ENCODE peak calls at places on chromosomes 7 and 10, in ten cellular contexts. One of them, this sample, is unnamed.

GRCh38 chr7:38840736-38841460 is 68.1 kb downstream of the VPS41 start:
- DNase-seq in NB4: no peak
- DNase-seq in Peyer's patch: no peak
- DNase-seq in ovary: no peak
- DNase-seq in heart left ventricle: no peak
- DNase-seq in H54: peak
- DNase-seq in prostate gland: peak
- DNase-seq in tibial nerve: no peak
- DNase-seq in transverse colon: no peak
- DNase-seq in IMR-90: peak
- DNase-seq in this sample: no peak

GRCh38 chr10:88499569-88500470 is 83.3 kb downstream of the RNLS start:
- DNase-seq in IMR-90: peak
- DNase-seq in heart left ventricle: no peak
- DNase-seq in ovary: no peak
- DNase-seq in prostate gland: no peak
- DNase-seq in tibial nerve: no peak
- DNase-seq in H54: peak
- DNase-seq in transverse colon: no peak
- DNase-seq in Peyer's patch: no peak
- DNase-seq in NB4: no peak
- DNase-seq in this sample: peak

GRCh38 chr7:134676743-134677142 is 30.1 kb downstream of the BPGM start:
- DNase-seq in transverse colon: no peak
- DNase-seq in Peyer's patch: no peak
- DNase-seq in H54: no peak
- DNase-seq in ovary: no peak
- DNase-seq in NB4: no peak
- DNase-seq in prostate gland: no peak
- DNase-seq in heart left ventricle: no peak
- DNase-seq in tibial nerve: no peak
- DNase-seq in IMR-90: no peak
- DNase-seq in this sample: no peak

GRCh38 chr10:71970331-71970730 is 6.1 kb downstream of the CHST3 start:
- DNase-seq in NB4: peak
- DNase-seq in transverse colon: no peak
- DNase-seq in IMR-90: no peak
- DNase-seq in Peyer's patch: no peak
- DNase-seq in ovary: no peak
- DNase-seq in heart left ventricle: no peak
- DNase-seq in H54: peak
- DNase-seq in tibial nerve: peak
- DNase-seq in prostate gland: peak
- DNase-seq in this sample: no peak

GRCh38 chr10:97762816-97763215 is 9.0 kb downstream of the SFRP5 start:
- DNase-seq in IMR-90: no peak
- DNase-seq in prostate gland: no peak
- DNase-seq in H54: no peak
- DNase-seq in tibial nerve: peak
- DNase-seq in NB4: no peak
- DNase-seq in ovary: no peak
- DNase-seq in Peyer's patch: no peak
- DNase-seq in heart left ventricle: no peak
- DNase-seq in transverse colon: no peak
- DNase-seq in this sample: no peak

GRCh38 chr10:2915412-2915811 is 151.9 kb upstream of the PFKP start:
- DNase-seq in heart left ventricle: no peak
- DNase-seq in ovary: no peak
- DNase-seq in Peyer's patch: no peak
- DNase-seq in NB4: no peak
- DNase-seq in tibial nerve: no peak
- DNase-seq in IMR-90: no peak
- DNase-seq in prostate gland: no peak
- DNase-seq in transverse colon: no peak
- DNase-seq in H54: no peak
- DNase-seq in this sample: no peak

GRCh38 chr7:90657481-90657880 is 61.4 kb downstream of the CDK14 start:
- DNase-seq in H54: no peak
- DNase-seq in prostate gland: no peak
- DNase-seq in NB4: no peak
- DNase-seq in tibial nerve: no peak
- DNase-seq in ovary: no peak
- DNase-seq in IMR-90: no peak
- DNase-seq in transverse colon: no peak
- DNase-seq in heart left ventricle: no peak
- DNase-seq in Peyer's patch: no peak
- DNase-seq in this sample: no peak

GRCh38 chr10:68327889-68328786 is 3.7 kb upstream of the HNRNPH3 start:
- DNase-seq in IMR-90: peak
- DNase-seq in heart left ventricle: no peak
- DNase-seq in tibial nerve: no peak
- DNase-seq in prostate gland: no peak
- DNase-seq in transverse colon: no peak
- DNase-seq in NB4: peak
- DNase-seq in ovary: no peak
- DNase-seq in Peyer's patch: no peak
- DNase-seq in H54: peak
- DNase-seq in this sample: no peak

GRCh38 chr10:2244476-2244875 is 507.2 kb upstream of the ADARB2 start:
- DNase-seq in IMR-90: no peak
- DNase-seq in NB4: no peak
- DNase-seq in tibial nerve: no peak
- DNase-seq in Peyer's patch: no peak
- DNase-seq in prostate gland: no peak
- DNase-seq in heart left ventricle: no peak
- DNase-seq in transverse colon: no peak
- DNase-seq in ovary: no peak
- DNase-seq in H54: no peak
- DNase-seq in this sample: no peak

GRCh38 chr7:45591101-45591906 is 17.1 kb downstream of the ADCY1 start:
- DNase-seq in prostate gland: no peak
- DNase-seq in tibial nerve: no peak
- DNase-seq in Peyer's patch: no peak
- DNase-seq in IMR-90: no peak
- DNase-seq in transverse colon: no peak
- DNase-seq in NB4: no peak
- DNase-seq in heart left ventricle: peak
- DNase-seq in ovary: no peak
- DNase-seq in H54: no peak
- DNase-seq in this sample: no peak

GRCh38 chr7:135326636-135327280 is 93.1 kb downstream of the STRA8 start:
- DNase-seq in Peyer's patch: no peak
- DNase-seq in H54: no peak
- DNase-seq in heart left ventricle: no peak
- DNase-seq in tibial nerve: no peak
- DNase-seq in transverse colon: no peak
- DNase-seq in prostate gland: no peak
- DNase-seq in IMR-90: peak
- DNase-seq in ovary: no peak
- DNase-seq in NB4: no peak
- DNase-seq in this sample: no peak

GRCh38 chr7:55961994-55962393 is 2.4 kb upstream of the NIPSNAP2 start:
- DNase-seq in H54: no peak
- DNase-seq in transverse colon: no peak
- DNase-seq in prostate gland: no peak
- DNase-seq in NB4: no peak
- DNase-seq in ovary: no peak
- DNase-seq in tibial nerve: no peak
- DNase-seq in IMR-90: no peak
- DNase-seq in Peyer's patch: no peak
- DNase-seq in heart left ventricle: no peak
- DNase-seq in this sample: no peak

GRCh38 chr7:130960208-130960988 is 226.4 kb upstream of the KLF14 start:
- DNase-seq in IMR-90: peak
- DNase-seq in Peyer's patch: peak
- DNase-seq in tibial nerve: no peak
- DNase-seq in heart left ventricle: no peak
- DNase-seq in NB4: peak
- DNase-seq in ovary: no peak
- DNase-seq in transverse colon: no peak
- DNase-seq in H54: no peak
- DNase-seq in prostate gland: no peak
- DNase-seq in this sample: no peak

GRCh38 chr10:86688398-86688921 is 20.1 kb downstream of the LDB3 start:
- DNase-seq in Peyer's patch: peak
- DNase-seq in NB4: peak
- DNase-seq in H54: peak
- DNase-seq in tibial nerve: peak
- DNase-seq in ovary: peak
- DNase-seq in heart left ventricle: no peak
- DNase-seq in transverse colon: peak
- DNase-seq in IMR-90: peak
- DNase-seq in prostate gland: peak
- DNase-seq in this sample: peak

GRCh38 chr7:1920266-1920681 is 250.2 kb downstream of the ELFN1 start:
- DNase-seq in tibial nerve: no peak
- DNase-seq in transverse colon: peak
- DNase-seq in ovary: no peak
- DNase-seq in heart left ventricle: no peak
- DNase-seq in H54: no peak
- DNase-seq in prostate gland: no peak
- DNase-seq in Peyer's patch: peak
- DNase-seq in NB4: peak
- DNase-seq in IMR-90: no peak
- DNase-seq in this sample: no peak

GRCh38 chr10:25555865-25556264 is 378.2 kb upstream of the MYO3A start:
- DNase-seq in NB4: peak
- DNase-seq in heart left ventricle: no peak
- DNase-seq in prostate gland: no peak
- DNase-seq in transverse colon: no peak
- DNase-seq in H54: no peak
- DNase-seq in tibial nerve: no peak
- DNase-seq in IMR-90: no peak
- DNase-seq in Peyer's patch: no peak
- DNase-seq in ovary: no peak
- DNase-seq in this sample: no peak
- TF ChIP-seq POLR2A in NB4: no peak
- TF ChIP-seq POLR2A in heart left ventricle: no peak
- TF ChIP-seq POLR2A in prostate gland: no peak
- TF ChIP-seq POLR2A in transverse colon: no peak
- TF ChIP-seq POLR2A in H54: no peak
- TF ChIP-seq POLR2A in tibial nerve: no peak
- TF ChIP-seq POLR2A in IMR-90: no peak
- TF ChIP-seq POLR2A in Peyer's patch: no peak
- TF ChIP-seq POLR2A in ovary: no peak
- TF ChIP-seq POLR2A in this sample: no peak

GRCh38 chr7:42237162-42237821 is at the start of gene GLI3:
- DNase-seq in H54: peak
- DNase-seq in IMR-90: peak
- DNase-seq in Peyer's patch: peak
- DNase-seq in NB4: peak
- DNase-seq in heart left ventricle: peak
- DNase-seq in ovary: peak
- DNase-seq in transverse colon: peak
- DNase-seq in tibial nerve: peak
- DNase-seq in prostate gland: peak
- DNase-seq in this sample: peak
- TF ChIP-seq POLR2A in H54: peak
- TF ChIP-seq POLR2A in IMR-90: peak
- TF ChIP-seq POLR2A in Peyer's patch: no peak
- TF ChIP-seq POLR2A in NB4: no peak
- TF ChIP-seq POLR2A in heart left ventricle: peak
- TF ChIP-seq POLR2A in ovary: peak
- TF ChIP-seq POLR2A in transverse colon: peak
- TF ChIP-seq POLR2A in tibial nerve: peak
- TF ChIP-seq POLR2A in prostate gland: peak
- TF ChIP-seq POLR2A in this sample: peak

GRCh38 chr7:64313740-64314491 is at the start of gene ZNF736:
- DNase-seq in transverse colon: peak
- DNase-seq in tibial nerve: peak
- DNase-seq in heart left ventricle: peak
- DNase-seq in NB4: peak
- DNase-seq in ovary: peak
- DNase-seq in IMR-90: peak
- DNase-seq in Peyer's patch: peak
- DNase-seq in H54: peak
- DNase-seq in prostate gland: peak
- DNase-seq in this sample: peak
- TF ChIP-seq POLR2A in transverse colon: peak
- TF ChIP-seq POLR2A in tibial nerve: peak
- TF ChIP-seq POLR2A in heart left ventricle: peak
- TF ChIP-seq POLR2A in NB4: peak
- TF ChIP-seq POLR2A in ovary: peak
- TF ChIP-seq POLR2A in IMR-90: peak
- TF ChIP-seq POLR2A in Peyer's patch: no peak
- TF ChIP-seq POLR2A in H54: no peak
- TF ChIP-seq POLR2A in prostate gland: peak
- TF ChIP-seq POLR2A in this sample: no peak

GRCh38 chr10:16987129-16987670 is 142.4 kb downstream of the CUBN start:
- DNase-seq in prostate gland: no peak
- DNase-seq in tibial nerve: no peak
- DNase-seq in NB4: no peak
- DNase-seq in transverse colon: no peak
- DNase-seq in heart left ventricle: no peak
- DNase-seq in IMR-90: peak
- DNase-seq in ovary: no peak
- DNase-seq in H54: no peak
- DNase-seq in Peyer's patch: no peak
- DNase-seq in this sample: no peak

GRCh38 chr10:16987976-16988610 is 141.5 kb downstream of the CUBN start:
- DNase-seq in ovary: no peak
- DNase-seq in NB4: no peak
- DNase-seq in Peyer's patch: no peak
- DNase-seq in transverse colon: no peak
- DNase-seq in prostate gland: no peak
- DNase-seq in tibial nerve: no peak
- DNase-seq in heart left ventricle: no peak
- DNase-seq in H54: no peak
- DNase-seq in IMR-90: no peak
- DNase-seq in this sample: no peak

GRCh38 chr10:16991011-16991410 is 138.6 kb downstream of the CUBN start:
- DNase-seq in IMR-90: no peak
- DNase-seq in prostate gland: no peak
- DNase-seq in H54: no peak
- DNase-seq in transverse colon: no peak
- DNase-seq in ovary: no peak
- DNase-seq in tibial nerve: no peak
- DNase-seq in heart left ventricle: no peak
- DNase-seq in Peyer's patch: no peak
- DNase-seq in NB4: no peak
- DNase-seq in this sample: no peak

GRCh38 chr10:16989826-16990293 is 139.8 kb downstream of the CUBN start:
- DNase-seq in heart left ventricle: no peak
- DNase-seq in Peyer's patch: no peak
- DNase-seq in H54: no peak
- DNase-seq in tibial nerve: no peak
- DNase-seq in prostate gland: no peak
- DNase-seq in NB4: no peak
- DNase-seq in transverse colon: no peak
- DNase-seq in ovary: no peak
- DNase-seq in IMR-90: no peak
- DNase-seq in this sample: no peak

DNA sequence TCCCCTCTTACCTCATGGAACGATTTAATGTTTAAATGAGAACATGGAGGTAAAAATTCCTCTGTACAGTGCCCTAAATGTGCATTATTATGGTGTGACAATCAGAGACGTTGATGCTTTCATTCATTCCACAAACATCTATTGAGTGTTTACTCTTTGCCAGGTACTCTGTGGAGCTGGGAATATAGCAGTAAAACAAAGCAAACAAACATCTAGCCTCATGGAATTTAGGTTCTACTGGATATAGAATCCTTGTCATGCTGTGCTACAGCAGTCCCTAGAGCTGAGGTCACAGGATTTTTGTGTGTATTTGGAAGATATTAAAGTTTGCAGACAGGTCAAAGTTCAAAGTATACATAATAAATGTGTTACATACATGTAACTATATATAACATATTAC is 140.7 kb downstream of the CUBN start:
- DNase-seq in heart left ventricle: no peak
- DNase-seq in tibial nerve: no peak
- DNase-seq in transverse colon: no peak
- DNase-seq in ovary: no peak
- DNase-seq in prostate gland: no peak
- DNase-seq in H54: no peak
- DNase-seq in IMR-90: no peak
- DNase-seq in Peyer's patch: no peak
- DNase-seq in NB4: no peak
- DNase-seq in this sample: no peak
- TF ChIP-seq POLR2A in heart left ventricle: no peak
- TF ChIP-seq POLR2A in tibial nerve: no peak
- TF ChIP-seq POLR2A in transverse colon: no peak
- TF ChIP-seq POLR2A in ovary: no peak
- TF ChIP-seq POLR2A in prostate gland: no peak
- TF ChIP-seq POLR2A in H54: no peak
- TF ChIP-seq POLR2A in IMR-90: no peak
- TF ChIP-seq POLR2A in Peyer's patch: no peak
- TF ChIP-seq POLR2A in NB4: no peak
- TF ChIP-seq POLR2A in this sample: no peak